ENCODE peak calls at places on chromosomes 16 and 17, in four cellular contexts. One of them, this sample, is unnamed.

GRCh38 chr17:30780343-30780742 is 44.1 kb downstream of the CRLF3 start:
- DNase-seq in fibroblast of mammary gland: no peak
- DNase-seq in left ventricle myocardium inferior: no peak
- DNase-seq in GM12865: peak
- DNase-seq in this sample: peak

GRCh38 chr16:88342491-88342890 is 40.3 kb upstream of the ZNF469 start:
- DNase-seq in fibroblast of mammary gland: no peak
- DNase-seq in left ventricle myocardium inferior: peak
- DNase-seq in GM12865: no peak
- DNase-seq in this sample: no peak

GRCh38 chr16:73058616-73059409 is 10.9 kb upstream of the ZFHX3 start:
- DNase-seq in fibroblast of mammary gland: peak
- DNase-seq in left ventricle myocardium inferior: peak
- DNase-seq in GM12865: peak
- DNase-seq in this sample: peak

GRCh38 chr17:45790296-45790922 is 6.3 kb downstream of the CRHR1 start:
- DNase-seq in fibroblast of mammary gland: peak
- DNase-seq in left ventricle myocardium inferior: no peak
- DNase-seq in GM12865: no peak
- DNase-seq in this sample: no peak

GRCh38 chr16:50463581-50464324 is 84.4 kb upstream of the NKD1 start:
- DNase-seq in fibroblast of mammary gland: no peak
- DNase-seq in left ventricle myocardium inferior: no peak
- DNase-seq in GM12865: no peak
- DNase-seq in this sample: no peak

GRCh38 chr16:8751481-8752311 is 45.7 kb downstream of the TMEM186 start:
- DNase-seq in fibroblast of mammary gland: peak
- DNase-seq in left ventricle myocardium inferior: no peak
- DNase-seq in GM12865: no peak
- DNase-seq in this sample: no peak

GRCh38 chr16:54171855-54172537 is 114.6 kb downstream of the IRX3 start:
- DNase-seq in fibroblast of mammary gland: peak
- DNase-seq in left ventricle myocardium inferior: no peak
- DNase-seq in GM12865: no peak
- DNase-seq in this sample: no peak

GRCh38 chr17:78890111-78890897 is 12.7 kb downstream of the CEP295NL start:
- DNase-seq in fibroblast of mammary gland: no peak
- DNase-seq in left ventricle myocardium inferior: peak
- DNase-seq in GM12865: peak
- DNase-seq in this sample: no peak

GRCh38 chr17:19305761-19306159 is 56.8 kb downstream of the B9D1 start:
- DNase-seq in fibroblast of mammary gland: no peak
- DNase-seq in left ventricle myocardium inferior: no peak
- DNase-seq in GM12865: no peak
- DNase-seq in this sample: no peak

DNA sequence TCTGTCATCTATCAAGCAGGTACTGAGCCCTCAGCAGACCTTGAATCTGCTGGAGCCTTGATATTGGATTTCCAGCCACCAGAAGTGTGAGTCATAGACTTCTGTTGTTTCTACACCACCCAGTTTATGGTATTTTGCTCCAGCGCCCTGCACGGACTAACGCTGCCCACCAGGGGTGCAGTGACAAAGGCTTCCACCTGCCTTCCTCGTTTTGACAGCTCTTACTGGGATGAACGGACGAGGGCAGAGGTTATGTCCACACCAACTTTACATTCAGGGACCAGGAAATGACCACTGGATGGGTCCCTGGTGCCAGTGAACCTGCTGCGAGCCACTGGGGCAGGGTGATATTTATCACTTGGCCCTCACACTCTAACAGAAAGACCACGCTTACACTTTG is 66.6 kb upstream of the CBX4 start:
- DNase-seq in fibroblast of mammary gland: no peak
- DNase-seq in left ventricle myocardium inferior: no peak
- DNase-seq in GM12865: no peak
- DNase-seq in this sample: no peak
- TF ChIP-seq CTCF in fibroblast of mammary gland: no peak
- TF ChIP-seq CTCF in left ventricle myocardium inferior: no peak
- TF ChIP-seq CTCF in GM12865: no peak
- TF ChIP-seq CTCF in this sample: no peak

GRCh38 chr17:11980813-11981212 is 16.5 kb downstream of the ZNF18 start:
- DNase-seq in fibroblast of mammary gland: peak
- DNase-seq in left ventricle myocardium inferior: no peak
- DNase-seq in GM12865: no peak
- DNase-seq in this sample: no peak
- TF ChIP-seq CTCF in fibroblast of mammary gland: peak
- TF ChIP-seq CTCF in left ventricle myocardium inferior: peak
- TF ChIP-seq CTCF in GM12865: no peak
- TF ChIP-seq CTCF in this sample: no peak

GRCh38 chr17:8436169-8436932 is 667 bp downstream of the NDEL1 start:
- DNase-seq in fibroblast of mammary gland: peak
- DNase-seq in left ventricle myocardium inferior: peak
- DNase-seq in GM12865: peak
- DNase-seq in this sample: peak
- TF ChIP-seq CTCF in fibroblast of mammary gland: no peak
- TF ChIP-seq CTCF in left ventricle myocardium inferior: no peak
- TF ChIP-seq CTCF in GM12865: no peak
- TF ChIP-seq CTCF in this sample: no peak

GRCh38 chr17:1898872-1899271 is 69.1 kb downstream of the RPA1 start:
- DNase-seq in fibroblast of mammary gland: no peak
- DNase-seq in left ventricle myocardium inferior: no peak
- DNase-seq in GM12865: no peak
- DNase-seq in this sample: no peak

GRCh38 chr17:1898332-1898731 is 68.5 kb downstream of the RPA1 start:
- DNase-seq in fibroblast of mammary gland: no peak
- DNase-seq in left ventricle myocardium inferior: no peak
- DNase-seq in GM12865: no peak
- DNase-seq in this sample: no peak

GRCh38 chr17:1894753-1895339 is 65.0 kb downstream of the RPA1 start:
- DNase-seq in fibroblast of mammary gland: no peak
- DNase-seq in left ventricle myocardium inferior: no peak
- DNase-seq in GM12865: no peak
- DNase-seq in this sample: no peak

GRCh38 chr17:1896243-1897163 is 66.7 kb downstream of the RPA1 start:
- DNase-seq in fibroblast of mammary gland: no peak
- DNase-seq in left ventricle myocardium inferior: no peak
- DNase-seq in GM12865: peak
- DNase-seq in this sample: peak

DNA sequence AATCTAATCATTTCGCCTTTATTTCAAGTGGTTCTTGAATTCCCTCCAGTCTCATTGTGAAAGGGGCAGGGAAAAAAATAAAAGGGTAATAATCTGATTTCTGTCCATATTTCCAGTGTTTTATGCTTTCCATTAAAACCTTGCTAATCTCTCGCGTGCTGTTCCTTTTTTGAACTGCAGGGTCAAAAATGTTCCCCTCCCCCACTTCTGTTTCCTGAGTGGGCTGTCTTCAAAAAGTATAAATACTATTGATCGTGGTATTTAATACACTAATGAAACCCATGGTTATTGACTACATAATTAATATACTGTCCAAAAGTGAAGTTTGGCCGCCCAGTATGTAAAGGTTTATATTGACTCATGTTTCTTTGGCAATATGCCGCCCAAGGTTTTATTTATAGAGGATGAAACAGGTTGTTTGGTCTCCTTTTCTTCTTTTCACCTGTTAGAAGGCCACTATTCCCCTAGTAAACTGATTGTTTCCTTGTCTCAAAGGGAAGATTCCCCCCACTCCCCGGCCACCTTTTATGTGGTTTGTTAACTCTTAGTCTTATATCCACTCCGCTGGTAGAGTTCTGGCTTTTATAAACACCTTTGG is 69.7 kb downstream of the RPA1 start:
- DNase-seq in fibroblast of mammary gland: no peak
- DNase-seq in left ventricle myocardium inferior: no peak
- DNase-seq in GM12865: no peak
- DNase-seq in this sample: no peak
- TF ChIP-seq CTCF in fibroblast of mammary gland: peak
- TF ChIP-seq CTCF in left ventricle myocardium inferior: no peak
- TF ChIP-seq CTCF in GM12865: no peak
- TF ChIP-seq CTCF in this sample: no peak

This sample was measured in GM13976.